ENCODE peak calls at places on chromosomes 11 and 22, in ten cellular contexts. E, C, W, J, K, S, U, Y, B and A are unnamed samples.

GRCh38 chr11:75534291-75535038 is 8.7 kb upstream of the GDPD5 start:
- DNase-seq in E (no peak), C (no peak), W (no peak), J (no peak), K (no peak), S (no peak), U (no peak), Y (no peak), B (no peak), A (no peak)

GRCh38 chr11:109798521-109798920 is 294.7 kb upstream of the ZC3H12C start:
- DNase-seq in E (no peak), C (no peak), W (no peak), J (peak; percentile 71), K (no peak), S (no peak), U (no peak), Y (no peak), B (no peak), A (no peak)

GRCh38 chr11:120500414-120500936 is 11.1 kb upstream of the GRIK4 start:
- DNase-seq in E (no peak), C (no peak), W (no peak), J (peak; percentile 15), K (no peak), S (no peak), U (no peak), Y (no peak), B (peak; percentile 54), A (no peak)

GRCh38 chr11:62264004-62264403 is 6.0 kb upstream of the SCGB2A2 start:
- DNase-seq in E (no peak), C (no peak), W (no peak), J (no peak), K (no peak), S (no peak), U (no peak), Y (no peak), B (peak; percentile 16), A (no peak)

GRCh38 chr11:1652778-1653540 is 23.4 kb downstream of the KRTAP5-5 start:
- DNase-seq in E (peak; percentile 25), C (peak; percentile 82), W (peak; percentile 52), J (peak; percentile 34), K (peak; percentile 74), S (peak; percentile 95), U (peak; percentile 56), Y (peak; percentile 7), B (peak; percentile 40), A (peak; percentile 38)

GRCh38 chr11:122113836-122114235 is 2.2 kb downstream of the BLID start:
- DNase-seq in E (no peak), C (no peak), W (no peak), J (peak; percentile 63), K (no peak), S (no peak), U (peak; percentile 70), Y (no peak), B (peak; percentile 67), A (no peak)

GRCh38 chr22:47232197-47232596 is 469.7 kb downstream of the TBC1D22A start:
- DNase-seq in E (no peak), C (no peak), W (no peak), J (no peak), K (no peak), S (no peak), U (no peak), Y (no peak), B (no peak), A (no peak)

GRCh38 chr11:12245091-12245490 is 132.3 kb upstream of the PARVA start:
- DNase-seq in E (no peak), C (no peak), W (no peak), J (no peak), K (no peak), S (no peak), U (peak; percentile 35), Y (no peak), B (peak; percentile 61), A (no peak)

GRCh38 chr11:9529333-9529648 is 44.2 kb upstream of the WEE1 start:
- DNase-seq in E (no peak), C (no peak), W (no peak), J (no peak), K (no peak), S (no peak), U (peak; percentile 56), Y (no peak), B (peak; percentile 11), A (no peak)

GRCh38 chr11:31812392-31813241 is 1.5 kb upstream of the PAX6 start:
- DNase-seq in E (no peak), C (peak; percentile 77), W (no peak), J (no peak), K (no peak), S (no peak), U (no peak), Y (no peak), B (no peak), A (no peak)

GRCh38 chr22:50548913-50549790 is 3.5 kb downstream of the KLHDC7B start:
- DNase-seq in E (no peak), C (no peak), W (no peak), J (no peak), K (no peak), S (no peak), U (no peak), Y (no peak), B (no peak), A (no peak)

GRCh38 chr11:3888210-3888609 is 32.7 kb downstream of the STIM1 start:
- DNase-seq in E (no peak), C (no peak), W (no peak), J (no peak), K (no peak), S (no peak), U (no peak), Y (no peak), B (no peak), A (no peak)

GRCh38 chr22:42357634-42358296 is 74.4 kb downstream of the NFAM1 start:
- DNase-seq in E (no peak), C (peak; percentile 78), W (no peak), J (no peak), K (no peak), S (no peak), U (no peak), Y (no peak), B (no peak), A (no peak)

GRCh38 chr22:47205562-47205961 is 443.1 kb downstream of the TBC1D22A start:
- DNase-seq in E (no peak), C (no peak), W (no peak), J (no peak), K (no peak), S (no peak), U (no peak), Y (no peak), B (no peak), A (no peak)

GRCh38 chr22:50302041-50302541 is 5.4 kb downstream of the PLXNB2 start:
- DNase-seq in E (no peak), C (no peak), W (no peak), J (peak; percentile 24), K (no peak), S (no peak), U (no peak), Y (no peak), B (no peak), A (no peak)

GRCh38 chr22:28773461-28773867 is 969 bp downstream of the CCDC117 start:
- DNase-seq in E (no peak), C (no peak), W (no peak), J (peak; percentile 72), K (no peak), S (peak; percentile 23), U (peak; percentile 41), Y (no peak), B (peak; percentile 72), A (peak; percentile 74)

GRCh38 chr11:65060913-65061408 is 2.6 kb upstream of the NAALADL1 start:
- DNase-seq in E (no peak), C (no peak), W (no peak), J (no peak), K (peak; percentile 21), S (no peak), U (peak; percentile 19), Y (no peak), B (peak; percentile 38), A (peak; percentile 17)

GRCh38 chr22:50447576-50448551 is 27.0 kb downstream of the SBF1 start:
- DNase-seq in E (no peak), C (no peak), W (no peak), J (no peak), K (no peak), S (no peak), U (no peak), Y (no peak), B (no peak), A (no peak)

GRCh38 chr11:48064306-48064705 is 83.9 kb downstream of the PTPRJ start:
- DNase-seq in E (no peak), C (no peak), W (peak; percentile 81), J (peak; percentile 89), K (no peak), S (no peak), U (peak; percentile 68), Y (peak; percentile 71), B (peak; percentile 51), A (peak; percentile 65)

GRCh38 chr11:44110231-44110679 is 14.8 kb downstream of the EXT2 start:
- DNase-seq in E (peak; percentile 24), C (peak; percentile 43), W (peak; percentile 74), J (peak; percentile 35), K (peak; percentile 80), S (peak; percentile 32), U (peak; percentile 50), Y (no peak), B (peak; percentile 55), A (peak; percentile 12)

GRCh38 chr11:108887436-108888238 is 222.8 kb downstream of the DDX10 start:
- DNase-seq in E (no peak), C (no peak), W (peak; percentile 62), J (peak; percentile 90), K (peak; percentile 10), S (no peak), U (peak; percentile 8), Y (no peak), B (peak; percentile 42), A (no peak)

GRCh38 chr22:44755956-44756361 is 3.6 kb downstream of the ARHGAP8 start:
- DNase-seq in E (no peak), C (peak; percentile 41), W (no peak), J (no peak), K (no peak), S (no peak), U (no peak), Y (no peak), B (no peak), A (no peak)

GRCh38 chr22:26143801-26144325 is 25.4 kb upstream of the SEZ6L start:
- DNase-seq in E (no peak), C (no peak), W (no peak), J (no peak), K (no peak), S (no peak), U (no peak), Y (no peak), B (no peak), A (no peak)

GRCh38 chr11:595400-595799 is 19.1 kb downstream of the PHRF1 start:
- DNase-seq in E (no peak), C (no peak), W (no peak), J (no peak), K (no peak), S (no peak), U (no peak), Y (no peak), B (no peak), A (no peak)

GRCh38 chr11:65292866-65293265 is 21.8 kb upstream of the CDC42EP2 start:
- DNase-seq in E (no peak), C (no peak), W (no peak), J (peak; percentile 71), K (no peak), S (no peak), U (no peak), Y (no peak), B (no peak), A (no peak)

GRCh38 chr11:71333473-71333872 is 81.1 kb upstream of the SHANK2 start:
- DNase-seq in E (no peak), C (no peak), W (no peak), J (no peak), K (no peak), S (no peak), U (no peak), Y (no peak), B (no peak), A (no peak)

GRCh38 chr22:24208012-24208749 is 26.9 kb downstream of the SUSD2 start:
- DNase-seq in E (peak; percentile 91), C (peak; percentile 41), W (peak; percentile 76), J (peak; percentile 97), K (no peak), S (no peak), U (peak; percentile 100), Y (peak; percentile 93), B (peak; percentile 99), A (peak; percentile 96)

GRCh38 chr22:45884201-45885067 is 92.5 kb downstream of the WNT7B start:
- DNase-seq in E (no peak), C (no peak), W (no peak), J (no peak), K (no peak), S (no peak), U (no peak), Y (no peak), B (no peak), A (no peak)